ENCODE peak calls at places on chromosomes 7 and 10, in nine cellular contexts. Q is epithelial cell of esophagus, U is kidney epithelial cell, N is BJ, O is ovary, Y is heart left ventricle, K is psoas muscle, L is fibroblast of lung, W is brain microvascular endothelial cell. B is an unnamed sample.

GRCh38 chr7:9776900-9777299 is 1196.8 kb upstream of the PHF14 start:
- DNase-seq in Q (no peak), U (no peak), N (no peak), O (no peak), Y (no peak), K (no peak), L (no peak), W (no peak), B (no peak)

GRCh38 chr10:96306516-96306915 is 2.3 kb downstream of the DNTT start:
- DNase-seq in Q (no peak), U (peak), N (no peak), O (no peak), Y (peak), K (peak), L (no peak), W (no peak), B (peak)

GRCh38 chr10:108204528-108205313 is 1040.2 kb upstream of the SORCS1 start:
- DNase-seq in Q (peak), U (no peak), N (no peak), O (no peak), Y (no peak), K (no peak), L (peak), W (no peak), B (no peak)

GRCh38 chr7:140631006-140631405 is 9.6 kb downstream of the DENND2A start:
- DNase-seq in Q (no peak), U (no peak), N (no peak), O (no peak), Y (peak), K (no peak), L (no peak), W (no peak), B (no peak)

GRCh38 chr10:35328404-35329037 is 7.8 kb upstream of the CCNY start:
- DNase-seq in Q (peak), U (no peak), N (peak), O (no peak), Y (no peak), K (no peak), L (peak), W (peak), B (no peak)

GRCh38 chr7:27122075-27122910 is 8.3 kb downstream of the HOXA4 start:
- DNase-seq in Q (no peak), U (no peak), N (no peak), O (no peak), Y (no peak), K (no peak), L (peak), W (no peak), B (no peak)

GRCh38 chr7:70113543-70113942 is 515.3 kb downstream of the AUTS2 start:
- DNase-seq in Q (no peak), U (no peak), N (no peak), O (no peak), Y (no peak), K (no peak), L (peak), W (no peak), B (no peak)

GRCh38 chr7:84614821-84615506 is 420.4 kb upstream of the SEMA3A start:
- DNase-seq in Q (peak), U (no peak), N (no peak), O (no peak), Y (no peak), K (no peak), L (no peak), W (peak), B (no peak)

GRCh38 chr10:14953452-14954000 is 370 bp downstream of the DCLRE1C start:
- DNase-seq in Q (peak), U (no peak), N (no peak), O (no peak), Y (peak), K (peak), L (peak), W (peak), B (peak)

GRCh38 chr10:88318803-88319202 is 264.3 kb downstream of the RNLS start:
- DNase-seq in Q (peak), U (no peak), N (no peak), O (no peak), Y (no peak), K (no peak), L (no peak), W (no peak), B (no peak)

GRCh38 chr10:118504044-118504944 is 91.2 kb downstream of the PRLHR start:
- DNase-seq in Q (peak), U (peak), N (peak), O (no peak), Y (no peak), K (no peak), L (peak), W (peak), B (no peak)

GRCh38 chr10:70672993-70673928 is 955 bp downstream of the ADAMTS14 start:
- DNase-seq in Q (peak), U (no peak), N (peak), O (no peak), Y (peak), K (peak), L (peak), W (peak), B (no peak)

GRCh38 chr10:571643-572042 is 117.8 kb downstream of the DIP2C start:
- DNase-seq in Q (no peak), U (no peak), N (no peak), O (no peak), Y (no peak), K (no peak), L (no peak), W (no peak), B (no peak)

GRCh38 chr10:97549587-97550322 is 22.8 kb upstream of the ANKRD2 start:
- DNase-seq in Q (peak), U (no peak), N (no peak), O (no peak), Y (no peak), K (peak), L (no peak), W (no peak), B (no peak)

GRCh38 chr7:7595451-7595850 is 28.8 kb downstream of the MIOS start:
- DNase-seq in Q (peak), U (no peak), N (no peak), O (no peak), Y (no peak), K (no peak), L (peak), W (no peak), B (no peak)

GRCh38 chr10:45495438-45496152 is 121.6 kb downstream of the ALOX5 start:
- DNase-seq in Q (peak), U (no peak), N (no peak), O (no peak), Y (no peak), K (no peak), L (peak), W (no peak), B (no peak)

GRCh38 chr10:34589275-34589674 is 225.8 kb downstream of the PARD3 start:
- DNase-seq in Q (no peak), U (no peak), N (no peak), O (no peak), Y (no peak), K (no peak), L (no peak), W (no peak), B (no peak)

GRCh38 chr7:43337191-43337590 is 224.7 kb downstream of the HECW1 start:
- DNase-seq in Q (peak), U (no peak), N (no peak), O (no peak), Y (no peak), K (no peak), L (no peak), W (no peak), B (no peak)

GRCh38 chr7:71613316-71613715 is 481.4 kb downstream of the GALNT17 start:
- DNase-seq in Q (no peak), U (no peak), N (no peak), O (no peak), Y (no peak), K (no peak), L (peak), W (peak), B (no peak)

GRCh38 chr7:26533163-26533562 is 241.5 kb downstream of the SNX10 start:
- DNase-seq in Q (no peak), U (no peak), N (no peak), O (no peak), Y (no peak), K (no peak), L (no peak), W (no peak), B (no peak)

DNA sequence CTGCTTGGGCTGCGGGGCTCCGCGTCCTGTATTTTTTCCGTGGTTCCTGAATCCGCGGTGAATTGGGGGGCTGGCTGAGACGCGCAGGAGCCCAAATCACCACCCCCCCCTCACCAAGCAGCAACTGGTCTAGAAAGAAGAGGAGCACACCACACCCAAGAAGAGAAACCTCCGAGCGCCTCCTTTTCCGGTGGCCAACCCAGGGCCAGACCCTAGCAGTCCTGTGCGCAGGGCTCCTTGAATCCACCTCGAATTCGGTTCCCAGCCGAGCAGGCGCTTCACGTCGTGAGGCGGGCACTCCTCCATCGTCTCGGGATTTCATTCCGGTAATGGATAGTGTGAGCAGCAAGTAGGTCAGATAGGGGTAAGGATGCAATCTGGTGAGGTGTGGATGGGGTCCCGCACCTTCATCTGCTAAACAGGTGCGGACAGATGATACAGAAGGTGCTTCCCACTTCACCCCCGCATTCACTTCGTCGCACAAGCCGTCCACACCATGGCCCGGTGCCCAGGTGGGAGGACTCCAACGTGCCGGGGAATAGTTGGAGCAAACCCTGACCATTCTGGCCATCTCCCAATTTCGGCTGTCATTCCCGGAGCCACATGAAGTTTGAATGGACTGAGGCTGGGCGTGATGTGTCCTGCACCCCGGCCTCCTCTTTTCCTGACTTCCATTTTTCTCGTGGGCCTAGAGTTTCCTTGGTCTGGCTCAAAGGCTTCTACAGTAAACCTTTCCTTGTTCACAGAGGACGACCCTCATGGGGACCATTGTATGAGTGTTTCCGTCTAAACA is 19.8 kb upstream of the ZNF273 start:
- DNase-seq in Q (no peak), U (no peak), N (no peak), O (peak), Y (no peak), K (no peak), L (no peak), W (no peak), B (no peak)
- H3K4me3 ChIP-seq in Q (peak), U (no peak), N (no peak), O (peak), Y (peak), K (peak), L (peak), W (peak), B (peak)

GRCh38 chr7:78924581-78924980 is 528.9 kb downstream of the MAGI2 start:
- DNase-seq in Q (peak), U (no peak), N (no peak), O (no peak), Y (no peak), K (no peak), L (peak), W (peak), B (no peak)
- TF ChIP-seq CTCF in Q (peak), U (peak), N (peak), O (no peak), Y (no peak), K (peak), L (no peak), W (peak), B (peak)

DNA sequence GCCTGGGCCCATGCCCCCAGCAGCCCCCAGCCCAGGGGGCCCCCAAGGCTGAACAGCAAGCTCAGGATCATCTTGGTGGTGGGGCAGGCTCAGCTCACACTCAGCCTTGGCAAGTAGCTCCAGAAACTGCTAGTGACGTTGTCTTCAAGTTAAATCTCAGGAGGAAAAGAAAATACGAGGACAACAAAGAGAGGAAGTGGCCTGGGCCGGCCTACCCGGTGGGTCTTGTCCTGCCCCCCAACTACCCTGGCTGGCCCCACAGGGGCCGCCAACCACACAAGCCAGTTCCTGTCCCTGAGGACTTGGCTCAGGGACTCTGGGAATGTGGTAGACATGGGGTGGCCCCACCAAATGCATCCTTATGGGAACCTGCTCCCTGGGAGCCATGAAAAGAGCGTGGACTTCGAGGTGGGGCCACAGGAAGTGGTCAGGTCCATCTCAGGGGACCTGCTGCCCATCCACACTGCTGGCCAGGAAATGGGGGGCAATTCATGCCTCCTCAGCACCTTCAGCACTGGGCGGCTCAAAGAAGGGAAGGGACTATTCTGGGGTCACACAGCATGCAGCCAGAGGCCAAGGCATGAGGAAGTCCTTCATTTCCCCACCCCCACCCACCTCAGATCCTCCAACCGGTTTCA is at the start of gene MMRN2:
- DNase-seq in Q (no peak), U (no peak), N (no peak), O (peak), Y (peak), K (no peak), L (no peak), W (no peak), B (no peak)
- H3K4me3 ChIP-seq in Q (no peak), U (no peak), N (no peak), O (peak), Y (peak), K (peak), L (no peak), W (no peak), B (no peak)

DNA sequence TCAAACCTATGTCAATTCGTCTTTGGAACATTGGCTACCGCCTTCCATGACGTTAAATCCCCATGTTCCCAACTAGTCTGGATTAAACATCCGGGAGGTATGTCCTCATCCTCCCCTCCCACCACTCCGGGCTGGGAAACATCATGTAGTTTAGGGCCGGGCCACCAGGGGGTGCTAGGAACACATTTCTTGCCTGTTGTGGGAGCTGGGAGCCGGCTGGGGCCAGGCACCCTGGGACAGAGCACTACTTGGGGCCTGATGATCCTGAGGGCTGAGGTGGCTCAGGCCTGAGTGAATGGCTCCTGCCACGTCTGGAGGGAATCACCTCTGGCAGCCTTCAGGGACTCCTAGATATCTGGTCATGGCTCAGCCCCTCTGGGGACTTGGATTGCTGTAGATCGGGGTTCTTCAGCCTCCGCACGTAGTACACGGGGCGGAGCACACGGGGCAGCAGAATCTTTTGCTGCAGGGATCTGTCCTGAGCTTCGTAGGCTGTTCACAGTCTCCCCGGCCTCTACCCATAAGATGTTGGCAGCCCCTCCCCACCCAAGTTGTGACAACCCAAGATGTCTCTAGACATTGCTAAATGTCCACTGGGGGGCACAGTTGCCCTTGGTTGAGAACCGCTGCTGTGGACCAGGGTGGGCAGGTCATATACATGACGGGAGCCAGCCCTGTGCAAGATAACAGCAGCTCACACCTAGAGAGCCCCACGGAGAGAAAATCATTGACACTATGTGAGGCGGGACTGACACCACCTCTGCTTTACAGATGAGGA is 141.2 kb upstream of the ZNF716 start:
- DNase-seq in Q (no peak), U (no peak), N (no peak), O (no peak), Y (no peak), K (no peak), L (no peak), W (no peak), B (no peak)
- TF ChIP-seq CTCF in Q (no peak), U (no peak), N (peak), O (no peak), Y (peak), K (peak), L (no peak), W (peak), B (peak)

GRCh38 chr7:98211221-98211675 is at the start of gene BHLHA15:
- DNase-seq in Q (no peak), U (no peak), N (no peak), O (no peak), Y (no peak), K (no peak), L (no peak), W (no peak), B (peak)
- H3K4me3 ChIP-seq in Q (peak), U (peak), N (peak), O (no peak), Y (no peak), K (peak), L (peak), W (peak), B (peak)

B was measured in dorsolateral prefrontal cortex.